ENCODE peak calls at places on chromosomes 3 and 15, in six cellular contexts. U is stimulated activated naive B cell treated with anti-CD40 and anti-IgM and Interleukin-4, amounts not matched to agents 10 μg/mL and 1 μg/mL and 100 μg/mL, for 72 hours; C is amygdala; F is stimulated activated CD4-positive, alpha-beta T cell treated with anti-CD3 and anti-CD28 coated beads, Interleukin-4, amount 100 ng/mL, for 48 hours; L is T-helper 1 cell; G is uterus. Y is an unnamed sample.

GRCh38 chr3:31004025-31004678 is 109.7 kb upstream of the GADL1 start:
- DNase-seq in U (no peak), C (no peak), F (no peak), L (no peak), G (no peak), Y (no peak)

GRCh38 chr3:106208266-106208665 is 339.5 kb upstream of the CBLB start:
- DNase-seq in U (no peak), C (no peak), F (no peak), L (no peak), G (no peak), Y (no peak)

GRCh38 chr3:7707192-7707591 is 794.4 kb upstream of the LMCD1 start:
- DNase-seq in U (no peak), C (no peak), F (no peak), L (no peak), G (no peak), Y (no peak)

GRCh38 chr15:34039180-34039486 is at the start of gene AVEN:
- DNase-seq in U (no peak), C (no peak), F (no peak), L (no peak), G (no peak), Y (no peak)

GRCh38 chr3:46076606-46077005 is 49.3 kb upstream of the XCR1 start:
- DNase-seq in U (no peak), C (no peak), F (no peak), L (no peak), G (no peak), Y (no peak)

GRCh38 chr15:99509686-99510461 is 55.9 kb upstream of the MEF2A start:
- DNase-seq in U (peak; percentile 61), C (no peak), F (no peak), L (no peak), G (no peak), Y (peak; percentile 74)

GRCh38 chr15:43196760-43197548 is 11.8 kb downstream of the CCNDBP1 start:
- DNase-seq in U (no peak), C (no peak), F (no peak), L (no peak), G (no peak), Y (no peak)

GRCh38 chr3:113057117-113057516 is 66.3 kb downstream of the GTPBP8 start:
- DNase-seq in U (peak; percentile 37), C (no peak), F (no peak), L (no peak), G (no peak), Y (no peak)

GRCh38 chr3:38646630-38647029 is 2.9 kb downstream of the SCN5A start:
- DNase-seq in U (no peak), C (no peak), F (no peak), L (peak; percentile 19), G (no peak), Y (no peak)

GRCh38 chr15:63551400-63551799 is 45.8 kb upstream of the FBXL22 start:
- DNase-seq in U (no peak), C (no peak), F (no peak), L (no peak), G (no peak), Y (no peak)

GRCh38 chr15:42490246-42490742 is 647 bp downstream of the ZNF106 start:
- DNase-seq in U (no peak), C (no peak), F (no peak), L (peak; percentile 3), G (no peak), Y (no peak)

GRCh38 chr3:10502185-10502880 is 3.1 kb downstream of the ATP2B2 start:
- DNase-seq in U (no peak), C (no peak), F (no peak), L (no peak), G (no peak), Y (no peak)

Y was measured in right cardiac atrium.